ENCODE peak calls at places on chromosome 18, in five cellular contexts. Q is heart left ventricle, D is lower lobe of right lung, P is stomach, T is A549. K is an unnamed sample.

GRCh38 chr18:13565228-13565627 is 161.1 kb downstream of the FAM210A start:
- DNase-seq in T (no peak), P (no peak), D (no peak), Q (peak), K (no peak)

GRCh38 chr18:76619342-76620315 is 124.6 kb upstream of the ZNF516 start:
- DNase-seq in Q (peak), T (no peak), P (peak), D (peak), K (peak)

GRCh38 chr18:56402872-56403516 is 235.4 kb downstream of the TXNL1 start:
- DNase-seq in P (no peak), T (peak), Q (peak), D (no peak), K (peak)

GRCh38 chr18:39946623-39947061 is 2008.4 kb upstream of the PIK3C3 start:
- DNase-seq in Q (no peak), D (no peak), T (peak), P (no peak), K (no peak)

GRCh38 chr18:48668466-48669179 is 129.8 kb downstream of the CTIF start:
- DNase-seq in T (no peak), P (no peak), Q (no peak), D (no peak), K (peak)

GRCh38 chr18:8264861-8265411 is 344.3 kb upstream of the RAB12 start:
- DNase-seq in P (no peak), D (no peak), T (no peak), Q (no peak), K (no peak)

GRCh38 chr18:28961669-28962228 is 784.8 kb upstream of the CDH2 start:
- DNase-seq in D (no peak), P (no peak), Q (no peak), T (peak), K (no peak)

GRCh38 chr18:77098033-77098432 is 34.5 kb downstream of the MBP start:
- DNase-seq in P (no peak), D (no peak), T (no peak), Q (no peak), K (peak)

GRCh38 chr18:76441668-76442412 is 53.2 kb downstream of the ZNF516 start:
- DNase-seq in Q (no peak), P (no peak), T (no peak), D (no peak), K (no peak)

GRCh38 chr18:54813305-54813704 is 15.0 kb upstream of the RAB27B start:
- DNase-seq in Q (no peak), P (no peak), D (no peak), T (no peak), K (no peak)

GRCh38 chr18:41466436-41467160 is 488.4 kb upstream of the PIK3C3 start:
- DNase-seq in T (no peak), P (no peak), D (no peak), Q (no peak), K (no peak)

GRCh38 chr18:47756364-47757016 is 174.0 kb downstream of the SMAD2 start:
- DNase-seq in P (peak), Q (peak), T (peak), D (peak), K (no peak)

DNA sequence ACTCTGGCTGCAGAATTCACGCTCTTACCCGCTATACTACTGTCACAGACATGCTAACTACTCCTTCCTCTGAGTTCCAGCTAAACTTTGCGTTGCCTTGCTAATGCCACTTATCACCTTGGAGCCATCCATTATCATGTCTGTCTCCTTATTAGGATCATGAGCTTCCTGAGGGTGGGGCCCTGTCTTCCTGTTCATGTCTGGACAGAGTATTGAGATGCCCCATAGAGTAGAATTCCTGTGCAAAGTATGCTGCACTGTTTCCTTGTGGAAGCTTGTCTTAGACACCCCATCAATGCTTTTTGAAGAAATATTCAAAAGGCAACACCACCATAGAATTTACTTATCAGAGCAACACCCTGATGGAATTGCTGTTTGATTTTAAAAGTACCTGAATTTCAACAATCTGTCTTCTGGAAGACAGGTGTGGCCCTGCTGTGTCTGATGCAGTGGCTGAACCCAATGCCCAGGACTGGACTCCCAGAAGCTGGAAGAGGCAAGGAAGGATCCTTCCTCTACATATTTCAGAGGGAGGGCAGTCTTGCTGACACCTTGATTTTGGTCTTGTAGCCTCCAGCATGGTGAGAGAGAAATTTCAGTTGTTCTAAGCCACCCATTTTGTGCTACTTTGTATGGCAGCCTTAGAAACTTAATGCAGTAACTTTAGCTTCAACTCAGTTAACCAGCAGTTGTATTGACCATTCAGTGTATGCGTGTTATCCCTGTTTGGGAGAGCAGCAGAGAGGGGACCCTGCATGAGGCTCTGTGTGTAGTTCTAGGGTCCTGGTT is 5.6 kb downstream of the LAMA3 start:
- DNase-seq in D (no peak), Q (no peak), P (no peak), T (no peak), K (no peak)
- H3K27ac ChIP-seq in D (no peak), Q (no peak), P (no peak), T (peak), K (no peak)

DNA sequence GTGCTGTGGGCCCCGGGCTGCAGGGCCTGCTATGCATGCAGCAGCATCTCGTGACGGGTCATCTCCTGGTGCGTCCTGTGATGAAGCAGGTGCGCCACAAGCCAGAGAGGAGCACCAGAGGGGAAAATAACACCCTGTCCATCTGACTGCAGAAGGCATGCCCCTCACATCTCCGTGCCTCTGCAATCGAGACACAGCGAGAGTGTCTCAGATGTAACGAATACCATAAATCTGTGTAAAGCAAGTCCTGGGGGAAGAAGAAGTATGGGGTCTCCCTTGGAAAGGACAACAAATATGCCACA is 137.5 kb downstream of the PTGR3 start:
- DNase-seq in D (no peak), Q (peak), T (no peak), P (no peak), K (no peak)
- H3K27ac ChIP-seq in D (peak), Q (peak), T (peak), P (peak), K (peak)

DNA sequence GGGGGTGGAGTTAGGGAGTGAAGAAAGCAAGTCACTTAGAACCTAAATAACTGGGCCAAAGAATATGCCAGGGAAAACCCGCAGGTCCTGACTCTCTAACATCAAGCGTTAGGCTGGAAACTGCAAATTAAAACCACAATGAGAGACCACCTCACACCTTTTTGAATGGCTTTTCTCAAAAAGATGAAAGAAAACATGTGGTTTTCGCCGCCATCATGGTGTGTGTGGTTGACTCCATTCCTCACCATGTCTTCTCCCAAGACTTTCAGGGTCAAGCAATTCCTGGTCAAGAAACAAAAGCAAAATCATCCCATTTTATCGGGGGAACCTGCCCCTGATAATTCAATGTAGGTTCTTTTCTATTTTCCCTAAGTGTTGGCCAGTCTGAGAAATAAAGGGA is 69.1 kb downstream of the CD226 start:
- DNase-seq in D (no peak), Q (no peak), P (no peak), T (no peak), K (no peak)
- H3K27ac ChIP-seq in D (no peak), Q (no peak), P (no peak), T (no peak), K (no peak)

GRCh38 chr18:21458322-21458721 is 142.2 kb downstream of the ESCO1 start:
- DNase-seq in Q (peak), D (no peak), T (no peak), P (no peak), K (no peak)
- H3K27ac ChIP-seq in Q (peak), D (no peak), T (no peak), P (no peak), K (no peak)

GRCh38 chr18:27887287-27887686 is 289.6 kb downstream of the CDH2 start:
- DNase-seq in T (no peak), P (no peak), D (no peak), Q (no peak), K (no peak)

DNA sequence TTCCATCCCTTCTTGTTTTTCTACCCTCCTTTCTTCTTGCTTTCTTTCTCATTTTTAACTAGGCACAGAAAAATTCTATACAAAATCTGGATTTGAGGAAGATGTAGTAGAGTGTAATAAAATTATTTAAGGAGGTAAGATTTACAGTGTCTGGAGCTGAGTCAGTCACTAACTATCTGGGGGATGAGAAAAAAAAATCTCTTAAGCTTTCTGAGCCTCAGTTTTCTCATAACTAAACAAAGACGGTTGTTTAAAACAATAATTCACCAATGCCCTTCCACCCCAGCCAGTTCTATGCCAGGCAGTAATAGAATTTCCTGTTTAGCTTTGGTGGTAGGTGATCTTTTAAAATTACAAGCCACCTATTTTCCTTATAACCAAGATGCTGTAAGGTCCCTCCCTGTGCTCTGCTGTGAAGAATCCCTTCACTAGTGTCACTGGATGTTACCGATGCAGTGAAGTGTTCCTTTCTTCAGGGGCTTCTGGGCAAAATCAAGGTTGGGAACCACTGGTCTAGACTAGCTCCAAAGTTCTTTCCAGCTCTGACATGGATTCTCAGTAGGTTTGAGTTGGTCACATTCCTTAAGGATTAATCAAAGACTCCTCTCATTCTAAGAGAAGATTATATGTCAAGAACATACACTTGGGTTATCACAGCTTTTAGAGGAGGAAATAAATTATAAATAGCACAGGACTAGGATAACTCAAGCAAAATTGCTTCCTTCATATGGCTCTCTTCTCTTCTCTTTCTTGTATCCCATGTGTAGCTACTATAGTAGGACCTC is 289.0 kb downstream of the CDH2 start:
- DNase-seq in D (no peak), P (no peak), T (no peak), Q (no peak), K (no peak)
- H3K27ac ChIP-seq in D (no peak), P (no peak), T (peak), Q (no peak), K (no peak)

GRCh38 chr18:80167947-80168745 is 59.1 kb downstream of the ADNP2 start:
- DNase-seq in Q (peak), P (peak), T (no peak), D (peak), K (no peak)

GRCh38 chr18:80167331-80167730 is 58.3 kb downstream of the ADNP2 start:
- DNase-seq in Q (peak), P (no peak), T (no peak), D (peak), K (no peak)

GRCh38 chr18:80170395-80171094 is 61.5 kb downstream of the ADNP2 start:
- DNase-seq in T (no peak), D (peak), P (no peak), Q (peak), K (no peak)

GRCh38 chr18:80169607-80170006 is 60.5 kb downstream of the ADNP2 start:
- DNase-seq in P (no peak), T (no peak), D (peak), Q (no peak), K (no peak)

GRCh38 chr18:80168982-80169381 is 59.9 kb downstream of the ADNP2 start:
- DNase-seq in P (peak), T (no peak), D (peak), Q (peak), K (no peak)
- H3K27ac ChIP-seq in P (no peak), T (no peak), D (no peak), Q (no peak), K (no peak)

K was measured in suprapubic skin.